ENCODE peak calls at places on chromosomes 3 and 15, in five cellular contexts. J, U, Y, H and F are unnamed samples.

GRCh38 chr3:117407317-117407716 is 697.7 kb downstream of the TUSC7 start:
- DNase-seq in J (peak), U (no peak), Y (peak), H (no peak), F (no peak)

GRCh38 chr15:93467327-93467726 is 378.3 kb upstream of the RGMA start:
- DNase-seq in J (no peak), U (peak), Y (no peak), H (no peak), F (no peak)

GRCh38 chr15:39502048-39502447 is 78.8 kb upstream of the THBS1 start:
- DNase-seq in J (no peak), U (no peak), Y (no peak), H (no peak), F (no peak)

GRCh38 chr15:38455096-38455495 is 1.2 kb downstream of the FAM98B start:
- DNase-seq in J (no peak), U (no peak), Y (peak), H (no peak), F (peak)

GRCh38 chr15:60582370-60583036 is 103.6 kb upstream of the ICE2 start:
- DNase-seq in J (no peak), U (no peak), Y (peak), H (no peak), F (no peak)

GRCh38 chr3:81443948-81444347 is 317.5 kb downstream of the GBE1 start:
- DNase-seq in J (no peak), U (no peak), Y (peak), H (no peak), F (peak)

GRCh38 chr3:54965746-54966145 is 37.9 kb upstream of the LRTM1 start:
- DNase-seq in J (no peak), U (no peak), Y (peak), H (peak), F (peak)

GRCh38 chr15:29799859-29800258 is 22.4 kb downstream of the TJP1 start:
- DNase-seq in J (no peak), U (no peak), Y (no peak), H (no peak), F (no peak)

GRCh38 chr3:112042842-112043280 is 8.3 kb downstream of the TMPRSS7 start:
- DNase-seq in J (no peak), U (no peak), Y (no peak), H (no peak), F (no peak)

GRCh38 chr3:124627501-124627908 is 102.7 kb upstream of the UMPS start:
- DNase-seq in J (no peak), U (no peak), Y (peak), H (no peak), F (peak)

GRCh38 chr15:39211108-39211979 is 369.5 kb upstream of the THBS1 start:
- DNase-seq in J (no peak), U (no peak), Y (no peak), H (no peak), F (no peak)

GRCh38 chr3:38331257-38332022 is 15.1 kb upstream of the XYLB start:
- DNase-seq in J (no peak), U (no peak), Y (no peak), H (no peak), F (no peak)

GRCh38 chr3:127768346-127769008 is 53.8 kb downstream of the MGLL start:
- DNase-seq in J (no peak), U (peak), Y (peak), H (no peak), F (peak)

GRCh38 chr15:66498501-66499386 is 1.2 kb upstream of the SNAPC5 start:
- DNase-seq in J (peak), U (no peak), Y (peak), H (no peak), F (peak)

GRCh38 chr3:179067839-179068238 is 3.8 kb downstream of the ZMAT3 start:
- DNase-seq in J (no peak), U (no peak), Y (no peak), H (no peak), F (no peak)

GRCh38 chr3:39433642-39434041 is 27.1 kb downstream of the RPSA start:
- DNase-seq in J (no peak), U (peak), Y (peak), H (no peak), F (peak)

GRCh38 chr15:69578792-69579587 is 126.4 kb downstream of the RPLP1 start:
- DNase-seq in J (no peak), U (peak), Y (no peak), H (peak), F (no peak)

GRCh38 chr3:36876181-36876936 is 68.5 kb downstream of the TRANK1 start:
- DNase-seq in J (no peak), U (no peak), Y (no peak), H (no peak), F (no peak)

GRCh38 chr3:1515842-1516241 is 423.0 kb downstream of the CNTN6 start:
- DNase-seq in J (no peak), U (no peak), Y (no peak), H (no peak), F (no peak)

GRCh38 chr3:197292083-197293042 is 6.0 kb downstream of the DLG1 start:
- DNase-seq in J (no peak), U (no peak), Y (no peak), H (no peak), F (no peak)

GRCh38 chr15:23686466-23687142 is 501 bp downstream of the NDN start:
- DNase-seq in J (peak), U (no peak), Y (peak), H (peak), F (peak)

GRCh38 chr3:150059241-150059640 is 88.5 kb upstream of the PFN2 start:
- DNase-seq in J (no peak), U (no peak), Y (no peak), H (no peak), F (peak)

GRCh38 chr3:38655708-38656300 is 6.3 kb upstream of the SCN5A start:
- DNase-seq in J (peak), U (peak), Y (peak), H (peak), F (peak)

GRCh38 chr3:23242106-23242505 is 39.0 kb downstream of the UBE2E2 start:
- DNase-seq in J (no peak), U (no peak), Y (no peak), H (no peak), F (no peak)

GRCh38 chr15:87826119-87826730 is 430.3 kb downstream of the NTRK3 start:
- DNase-seq in J (peak), U (no peak), Y (no peak), H (no peak), F (no peak)

GRCh38 chr3:14121859-14122258 is 2.8 kb downstream of the CHCHD4 start:
- DNase-seq in J (peak), U (no peak), Y (no peak), H (no peak), F (no peak)

GRCh38 chr3:38646630-38647029 is 2.9 kb downstream of the SCN5A start:
- DNase-seq in J (peak), U (no peak), Y (peak), H (no peak), F (peak)

GRCh38 chr15:93265046-93265658 is 176.1 kb upstream of the RGMA start:
- DNase-seq in J (no peak), U (no peak), Y (no peak), H (no peak), F (peak)

GRCh38 chr3:170714151-170714550 is 128.3 kb upstream of the SLC7A14 start:
- DNase-seq in J (no peak), U (no peak), Y (peak), H (no peak), F (peak)

GRCh38 chr15:48017747-48018146 is 103.0 kb upstream of the SLC24A5 start:
- DNase-seq in J (no peak), U (no peak), Y (no peak), H (no peak), F (no peak)

GRCh38 chr15:80527406-80527805 is 123.2 kb downstream of the ARNT2 start:
- DNase-seq in J (no peak), U (no peak), Y (no peak), H (no peak), F (no peak)

GRCh38 chr3:134854285-134854684 is 59.2 kb downstream of the EPHB1 start:
- DNase-seq in J (no peak), U (no peak), Y (no peak), H (no peak), F (no peak)
- TF ChIP-seq CTCF in J (no peak), U (no peak), Y (no peak), H (no peak), F (no peak)

GRCh38 chr15:78732634-78733033 is 78.6 kb downstream of the ADAMTS7 start:
- DNase-seq in J (no peak), U (no peak), Y (no peak), H (no peak), F (no peak)
- H3K4me3 ChIP-seq in J (no peak), U (no peak), Y (no peak), H (no peak), F (no peak)

GRCh38 chr15:64340355-64340754 is 15.6 kb downstream of the CSNK1G1 start:
- DNase-seq in J (no peak), U (no peak), Y (no peak), H (no peak), F (no peak)

GRCh38 chr15:64333986-64334385 is 22.0 kb downstream of the CSNK1G1 start:
- DNase-seq in J (no peak), U (no peak), Y (peak), H (no peak), F (no peak)

GRCh38 chr15:64333516-64333915 is 22.5 kb downstream of the CSNK1G1 start:
- DNase-seq in J (no peak), U (no peak), Y (no peak), H (no peak), F (no peak)

GRCh38 chr15:64337761-64338160 is 18.2 kb downstream of the CSNK1G1 start:
- DNase-seq in J (no peak), U (no peak), Y (peak), H (no peak), F (no peak)

GRCh38 chr15:64334530-64334929 is 21.4 kb downstream of the CSNK1G1 start:
- DNase-seq in J (peak), U (no peak), Y (no peak), H (no peak), F (no peak)
- TF ChIP-seq CTCF in J (peak), U (no peak), Y (no peak), H (no peak), F (no peak)

GRCh38 chr15:82999905-83000671 is 11.4 kb downstream of the C15orf40 start:
- DNase-seq in J (peak), U (no peak), Y (peak), H (peak), F (peak)
- H3K4me3 ChIP-seq in J (no peak), U (no peak), Y (peak), H (no peak), F (peak)

DNA sequence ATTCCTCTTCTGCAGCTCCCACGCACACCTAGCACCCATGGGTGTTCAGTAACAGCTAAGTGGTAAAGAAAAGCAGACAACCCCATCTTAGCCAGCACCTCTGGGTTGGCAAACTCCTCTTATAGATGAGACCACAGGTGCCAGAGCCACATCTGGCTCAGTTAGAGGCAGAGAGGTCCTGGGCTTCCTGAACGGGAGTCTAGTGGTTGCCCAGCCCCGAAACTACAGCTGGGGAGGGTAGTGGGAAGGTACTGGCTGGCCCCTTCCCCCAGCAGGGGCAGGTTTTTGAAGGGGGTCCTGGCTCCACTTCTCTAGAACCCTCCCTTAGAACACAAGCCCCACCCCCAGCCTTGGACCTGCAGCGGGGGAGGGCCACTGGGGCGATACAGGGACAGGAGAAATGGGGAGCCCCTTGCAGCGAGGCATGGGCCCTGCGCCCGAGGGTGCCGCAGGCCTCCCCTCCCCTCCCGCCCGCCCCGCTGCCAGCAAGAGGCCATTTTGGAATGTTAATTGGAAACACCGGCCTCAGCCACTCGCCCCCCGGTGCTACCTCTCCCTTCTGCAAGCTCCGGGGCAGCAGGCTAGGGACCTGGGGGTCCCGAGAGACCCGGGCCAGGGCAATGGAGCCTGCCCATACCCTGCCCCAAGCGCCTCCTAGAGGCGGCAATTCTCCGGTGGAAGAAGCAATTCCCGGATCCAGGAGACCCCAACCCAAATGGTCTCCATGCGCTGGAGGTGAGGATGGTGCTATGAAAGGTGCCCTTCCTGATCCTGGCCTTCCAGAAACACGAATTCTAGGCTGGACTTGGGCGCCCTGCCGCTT is 1.5 kb downstream of the DUSP7 start:
- DNase-seq in J (peak), U (no peak), Y (peak), H (no peak), F (no peak)
- TF ChIP-seq CTCF in J (peak), U (peak), Y (peak), H (no peak), F (peak)

DNA sequence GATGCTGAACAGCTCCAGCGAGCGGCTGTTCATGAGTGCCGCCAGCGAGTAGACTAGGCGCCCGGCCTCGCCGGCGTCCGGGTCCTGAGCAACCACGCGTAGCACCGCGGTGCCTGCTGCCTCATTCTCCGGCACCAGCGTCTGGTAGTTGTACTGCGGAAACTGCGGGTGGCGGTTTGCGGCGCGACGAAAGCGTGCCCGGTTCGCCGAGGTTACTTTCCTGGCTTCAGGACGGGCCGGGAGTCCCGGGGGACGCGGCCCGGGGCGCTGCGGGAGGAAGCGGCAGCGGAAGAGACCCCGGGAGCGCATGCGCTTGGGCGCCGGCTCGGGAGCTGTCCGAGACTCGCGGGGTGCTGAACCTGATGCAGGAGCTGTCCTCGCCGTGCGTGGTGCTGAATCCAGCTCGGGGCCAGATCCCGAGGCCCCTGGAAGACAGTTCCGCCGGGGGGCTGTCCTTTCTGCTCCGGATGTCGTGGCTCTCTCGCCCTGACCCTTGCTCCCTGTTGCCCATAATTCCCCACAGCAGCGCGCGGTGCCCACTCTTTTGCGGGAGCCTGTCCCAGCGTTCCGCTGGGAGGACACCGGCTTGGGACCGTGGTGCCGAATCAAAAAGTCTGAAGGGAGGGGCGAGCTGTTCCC is 1.1 kb downstream of the CELSR3 start:
- DNase-seq in J (peak), U (peak), Y (peak), H (peak), F (peak)
- H3K4me3 ChIP-seq in J (peak), U (peak), Y (peak), H (no peak), F (peak)

GRCh38 chr3:171809513-171810277 is 588 bp downstream of the PLD1 start:
- DNase-seq in J (peak), U (no peak), Y (peak), H (peak), F (peak)
- TF ChIP-seq CTCF in J (no peak), U (peak), Y (no peak), H (no peak), F (no peak)

GRCh38 chr15:50484781-50485180 is 60.6 kb downstream of the USP8 start:
- DNase-seq in J (no peak), U (no peak), Y (no peak), H (no peak), F (no peak)
- H3K4me3 ChIP-seq in J (no peak), U (no peak), Y (no peak), H (no peak), F (no peak)

GRCh38 chr3:28349397-28350000 is 875 bp upstream of the AZI2 start:
- DNase-seq in J (no peak), U (peak), Y (peak), H (no peak), F (no peak)

GRCh38 chr3:28345690-28346089 is 2.8 kb upstream of the ZCWPW2 start:
- DNase-seq in J (no peak), U (no peak), Y (no peak), H (no peak), F (no peak)

GRCh38 chr3:28348637-28349396 is at the start of the genes AZI2 and ZCWPW2:
- DNase-seq in J (peak), U (peak), Y (peak), H (peak), F (peak)

GRCh38 chr3:28347374-28348285 is 891 bp upstream of the ZCWPW2 start:
- DNase-seq in J (peak), U (no peak), Y (peak), H (peak), F (peak)

DNA sequence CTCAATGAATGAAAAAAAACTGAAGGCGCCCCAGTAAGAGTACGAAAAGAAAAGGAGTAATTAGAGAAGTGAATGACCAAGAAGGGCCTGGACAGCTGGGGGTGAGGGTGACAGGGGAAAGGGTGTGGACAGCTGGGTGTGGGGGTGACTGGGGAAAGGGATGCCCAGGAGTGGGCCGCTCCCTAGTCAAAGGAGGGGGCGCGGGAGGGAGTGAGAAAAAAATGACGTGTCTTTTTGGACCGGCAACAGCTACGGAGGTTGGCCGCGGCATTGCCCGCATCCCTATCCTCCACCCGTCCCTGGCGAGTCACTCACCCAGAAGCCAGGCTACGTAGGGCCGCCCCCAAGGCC is 260 bp upstream of the ZCWPW2 start:
- DNase-seq in J (no peak), U (no peak), Y (peak), H (peak), F (no peak)
- TF ChIP-seq CTCF in J (no peak), U (no peak), Y (no peak), H (no peak), F (no peak)

DNA sequence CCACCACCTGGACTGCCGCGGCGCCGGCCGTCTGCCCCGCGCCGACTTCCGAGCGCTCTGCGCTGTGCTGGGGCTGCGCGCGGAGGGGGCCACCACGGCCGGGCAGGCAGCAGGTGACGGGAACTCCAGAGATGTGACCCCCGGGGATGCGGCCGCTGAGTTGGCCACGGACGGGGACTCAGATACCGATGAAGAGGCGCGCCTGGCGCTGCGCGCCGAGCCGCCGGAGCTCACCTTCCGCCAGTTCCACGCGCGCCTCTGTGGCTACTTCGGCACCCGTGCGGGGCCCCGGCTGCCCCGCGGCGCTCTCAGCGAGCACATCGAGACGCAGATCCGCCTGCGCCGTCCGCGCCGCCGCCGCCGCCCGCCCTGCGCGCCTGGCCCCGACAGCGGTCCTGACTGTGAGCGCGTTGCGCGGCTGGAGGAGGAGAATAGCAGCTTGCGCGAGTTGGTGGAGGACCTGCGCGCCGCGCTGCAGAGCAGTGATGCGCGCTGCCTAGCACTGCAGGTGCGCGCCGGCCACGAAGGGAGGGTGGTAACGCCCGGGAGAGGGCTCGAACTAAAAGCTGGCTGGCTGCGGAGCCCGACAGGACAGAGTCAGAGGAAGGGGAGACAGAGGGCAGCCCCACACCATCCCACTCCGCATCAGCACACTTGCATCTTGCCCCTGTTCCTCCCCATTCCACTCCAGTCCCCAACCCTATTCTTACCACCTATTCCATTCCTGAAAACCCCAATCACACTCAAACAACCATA is 891 bp downstream of the EFCC1 start:
- DNase-seq in J (peak), U (no peak), Y (no peak), H (no peak), F (no peak)
- H3K4me3 ChIP-seq in J (peak), U (no peak), Y (peak), H (no peak), F (no peak)